ENCODE peak calls at places on chromosomes 11 and 22, in four cellular contexts. V, F, Z and L are unnamed samples.

GRCh38 chr11:71336996-71337772 is 84.8 kb upstream of the SHANK2 start:
- DNase-seq in V (no peak), Z (peak), F (no peak), L (no peak)

GRCh38 chr11:62108017-62108750 is 15.6 kb upstream of the INCENP start:
- DNase-seq in F (no peak), Z (no peak), V (peak), L (peak)

GRCh38 chr11:58726594-58727414 is 4.9 kb downstream of the GLYAT start:
- DNase-seq in Z (no peak), V (no peak), F (no peak), L (no peak)

GRCh38 chr11:69471329-69472052 is 10.0 kb upstream of the LINC01488 start:
- DNase-seq in V (no peak), F (peak), Z (no peak), L (no peak)

GRCh38 chr11:2387266-2387982 is 10.3 kb downstream of the CD81 start:
- DNase-seq in Z (no peak), V (peak), F (no peak), L (peak)

GRCh38 chr11:2762451-2762850 is 62.7 kb upstream of the KCNQ1OT1 start:
- DNase-seq in Z (peak), V (no peak), F (no peak), L (no peak)

GRCh38 chr11:94815705-94816344 is 47.7 kb downstream of the AMOTL1 start:
- DNase-seq in Z (no peak), V (no peak), F (no peak), L (no peak)

GRCh38 chr22:38921801-38922200 is 35.6 kb upstream of the APOBEC3A start:
- DNase-seq in V (no peak), Z (no peak), F (no peak), L (no peak)

GRCh38 chr11:65432686-65433582 is 10.3 kb downstream of the NEAT1 start:
- DNase-seq in V (no peak), F (no peak), Z (no peak), L (no peak)

GRCh38 chr11:14969922-14970323 is 2.2 kb downstream of the CALCA start:
- DNase-seq in F (peak), Z (peak), V (no peak), L (peak)

GRCh38 chr11:77088236-77089003 is 14.2 kb upstream of the OMP start:
- DNase-seq in Z (peak), V (no peak), F (peak), L (no peak)

GRCh38 chr11:13388741-13389140 is 74.3 kb downstream of the BTBD10 start:
- DNase-seq in Z (no peak), V (no peak), F (no peak), L (no peak)

GRCh38 chr11:43687120-43687791 is 6.7 kb downstream of the HSD17B12 start:
- DNase-seq in V (no peak), F (no peak), Z (peak), L (no peak)

DNA sequence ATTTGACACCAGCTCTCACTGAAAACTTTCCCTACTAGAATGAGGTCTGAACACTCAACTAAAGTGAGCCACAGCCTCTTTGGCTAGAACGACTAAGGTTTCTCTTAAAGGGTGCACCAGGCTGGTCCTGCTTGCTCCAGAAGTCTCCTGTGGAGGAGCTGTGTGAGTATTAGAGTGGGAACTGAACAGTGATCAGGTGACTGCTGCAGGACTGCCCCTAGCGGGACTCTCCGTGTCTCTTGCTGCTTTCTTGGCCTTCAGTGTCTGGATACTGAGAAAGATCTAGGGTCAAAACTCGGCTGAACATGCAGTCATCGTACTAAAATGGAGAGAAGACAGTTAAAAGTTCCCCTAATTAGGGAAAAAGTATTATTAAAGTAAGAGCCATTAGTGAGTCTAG is 34.6 kb downstream of the FAM118A start:
- DNase-seq in F (no peak), V (peak), Z (no peak), L (no peak)
- TF ChIP-seq CTCF in F (no peak), V (no peak), Z (no peak), L (no peak)

GRCh38 chr11:10298342-10298741 is 4.3 kb upstream of the SBF2 start:
- DNase-seq in F (no peak), Z (no peak), V (peak), L (peak)
- TF ChIP-seq CTCF in F (no peak), Z (peak), V (peak), L (no peak)

DNA sequence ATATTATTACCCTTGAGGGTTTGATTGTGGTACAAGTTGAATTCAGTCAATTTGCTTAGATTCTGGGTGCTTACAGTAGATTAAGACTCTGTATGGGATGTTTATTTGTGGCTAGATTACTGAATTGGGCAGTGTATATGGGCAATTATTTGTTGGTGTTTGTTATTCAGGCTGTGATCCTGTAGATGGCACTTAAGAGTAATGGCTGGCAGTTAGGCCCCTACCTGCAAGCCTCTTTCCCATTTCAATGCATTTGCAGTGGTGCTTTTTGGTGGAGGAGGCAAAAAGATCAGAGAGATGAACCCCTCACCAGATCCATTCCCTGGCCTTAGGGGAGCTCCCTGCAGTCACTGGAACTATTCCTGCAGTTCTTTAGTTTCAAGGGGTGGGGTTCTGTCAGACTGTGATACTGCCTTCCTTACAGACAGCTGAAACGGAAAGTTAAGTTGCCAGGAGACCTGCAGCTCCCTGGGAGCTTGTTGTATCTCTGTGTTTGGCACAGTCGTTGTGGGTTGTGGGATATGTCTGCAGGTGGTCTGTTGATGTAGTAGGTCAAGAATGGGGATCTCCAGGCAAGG is 199.5 kb downstream of the AASDHPPT start:
- DNase-seq in Z (no peak), F (no peak), V (no peak), L (no peak)
- TF ChIP-seq CTCF in Z (no peak), F (no peak), V (no peak), L (no peak)

GRCh38 chr22:43783777-43784176 is 28.3 kb downstream of the EFCAB6 start:
- DNase-seq in F (no peak), V (no peak), Z (no peak), L (no peak)
- TF ChIP-seq CTCF in F (no peak), V (no peak), Z (peak), L (no peak)

GRCh38 chr11:119572481-119573424 is 149.8 kb upstream of the THY1 start:
- DNase-seq in V (no peak), F (no peak), Z (no peak), L (no peak)
- TF ChIP-seq CTCF in V (no peak), F (no peak), Z (no peak), L (no peak)

GRCh38 chr11:8754241-8754640 is 71.6 kb downstream of the RPL27A start:
- DNase-seq in Z (no peak), F (no peak), V (no peak), L (no peak)
- TF ChIP-seq CTCF in Z (peak), F (no peak), V (no peak), L (no peak)

GRCh38 chr11:46936138-46937110 is at the start of gene CSTPP1:
- DNase-seq in V (peak), Z (peak), F (peak), L (peak)
- TF ChIP-seq CTCF in V (no peak), Z (no peak), F (no peak), L (no peak)

DNA sequence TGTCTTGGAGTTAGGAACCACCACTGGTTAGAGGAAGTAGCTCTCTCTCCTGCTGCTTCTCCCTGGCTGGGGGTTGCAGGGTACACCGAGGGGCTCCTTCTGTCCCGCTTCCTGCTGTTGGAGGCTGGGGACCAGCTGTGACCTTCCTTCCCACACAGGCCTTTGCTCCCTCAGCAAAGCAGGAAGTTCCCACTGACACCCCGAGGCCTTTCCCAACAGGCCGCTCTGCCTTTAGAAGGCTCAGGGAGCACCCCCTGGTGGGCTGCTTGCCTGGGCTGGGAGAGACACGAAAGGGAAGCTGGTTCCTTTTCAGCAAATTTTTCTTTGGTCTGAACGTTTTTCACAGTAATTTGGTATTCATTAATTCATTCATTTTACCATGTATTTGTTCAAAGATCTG is 527.9 kb upstream of the B3GAT1 start:
- DNase-seq in Z (no peak), V (no peak), F (no peak), L (no peak)
- TF ChIP-seq CTCF in Z (peak), V (no peak), F (no peak), L (no peak)

GRCh38 chr11:131867457-131868257 is 497.2 kb downstream of the NTM start:
- DNase-seq in V (peak), Z (no peak), F (no peak), L (peak)
- TF ChIP-seq CTCF in V (peak), Z (peak), F (peak), L (peak)

DNA sequence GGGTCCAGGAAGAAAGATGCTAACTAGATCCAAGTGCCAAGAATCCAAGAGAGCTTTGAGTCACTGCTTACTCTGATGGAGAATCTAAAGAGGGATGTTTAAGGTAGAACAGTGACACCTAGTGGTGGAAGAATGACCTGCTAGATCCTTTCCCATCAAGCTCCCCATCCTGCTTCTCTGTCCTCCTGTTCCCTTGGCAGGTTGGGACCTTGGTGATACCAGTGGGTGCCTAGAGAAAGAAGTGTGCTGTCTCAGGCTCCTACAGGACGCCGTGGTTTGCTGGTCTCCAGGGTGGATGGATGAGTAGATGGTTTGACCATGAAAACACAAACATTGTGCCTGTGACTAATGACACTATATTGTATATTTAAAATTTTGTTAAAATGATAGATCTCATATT is 383.7 kb downstream of the TMEM135 start:
- DNase-seq in Z (no peak), V (peak), F (no peak), L (peak)
- TF ChIP-seq CTCF in Z (peak), V (peak), F (peak), L (peak)